ENCODE peak calls at places on chromosomes 5 and 9, in eight cellular contexts. A is aorta, T is body of pancreas, Y is SK-N-SH, M is left ventricle myocardium inferior, Z is keratinocyte, V is heart right ventricle, B is adrenal gland. G is an unnamed sample.
A peak's percentile ranks its signal among the peaks of the same experiment; 100 is the strongest.

GRCh38 chr5:154749496-154749895 is 5.7 kb upstream of the LARP1 start:
- DNase-seq in A (no peak), T (no peak), Y (no peak), M (no peak), Z (no peak), V (no peak), B (no peak), G (no peak)

GRCh38 chr9:73667749-73668148 is 516.1 kb downstream of the ANXA1 start:
- DNase-seq in A (no peak), T (no peak), Y (peak; percentile 14), M (no peak), Z (no peak), V (no peak), B (no peak), G (no peak)

GRCh38 chr5:81552844-81553569 is 159.1 kb upstream of the ACOT12 start:
- DNase-seq in A (no peak), T (no peak), Y (no peak), M (no peak), Z (no peak), V (no peak), B (no peak), G (no peak)

GRCh38 chr5:73274870-73275756 is 102.1 kb downstream of the TMEM174 start:
- DNase-seq in A (peak; percentile 59), T (no peak), Y (no peak), M (no peak), Z (no peak), V (no peak), B (no peak), G (peak; percentile 22)

GRCh38 chr9:16794871-16795639 is 75.4 kb downstream of the BNC2 start:
- DNase-seq in A (peak; percentile 62), T (no peak), Y (no peak), M (peak; percentile 31), Z (no peak), V (peak; percentile 22), B (no peak), G (no peak)

GRCh38 chr9:95125652-95126051 is 191.9 kb downstream of the FANCC start:
- DNase-seq in A (no peak), T (no peak), Y (no peak), M (no peak), Z (no peak), V (no peak), B (no peak), G (no peak)

GRCh38 chr9:115134941-115135340 is 17.0 kb upstream of the TNC start:
- DNase-seq in A (no peak), T (no peak), Y (no peak), M (no peak), Z (no peak), V (no peak), B (no peak), G (no peak)

GRCh38 chr9:37329576-37329975 is 92.9 kb upstream of the GRHPR start:
- DNase-seq in A (no peak), T (no peak), Y (peak; percentile 9), M (no peak), Z (no peak), V (no peak), B (no peak), G (peak; percentile 5)

GRCh38 chr9:133429641-133430161 is 7.5 kb downstream of the ADAMTS13 start:
- DNase-seq in A (no peak), T (peak; percentile 39), Y (peak; percentile 75), M (no peak), Z (no peak), V (peak; percentile 23), B (no peak), G (no peak)

GRCh38 chr5:123844873-123845272 is 332.9 kb downstream of the CSNK1G3 start:
- DNase-seq in A (no peak), T (no peak), Y (no peak), M (no peak), Z (no peak), V (no peak), B (no peak), G (no peak)

GRCh38 chr9:124251188-124251587 is 6.6 kb upstream of the NEK6 start:
- DNase-seq in A (no peak), T (no peak), Y (no peak), M (no peak), Z (no peak), V (no peak), B (no peak), G (peak; percentile 70)

GRCh38 chr9:115250646-115251045 is 132.7 kb upstream of the TNC start:
- DNase-seq in A (no peak), T (no peak), Y (no peak), M (no peak), Z (peak; percentile 61), V (no peak), B (no peak), G (peak; percentile 91)

GRCh38 chr5:62112689-62113220 is 193.3 kb upstream of the KIF2A start:
- DNase-seq in A (no peak), T (no peak), Y (no peak), M (no peak), Z (no peak), V (no peak), B (no peak), G (no peak)

GRCh38 chr5:14164164-14164720 is 21.1 kb downstream of the TRIO start:
- DNase-seq in A (no peak), T (no peak), Y (no peak), M (no peak), Z (no peak), V (no peak), B (no peak), G (no peak)

GRCh38 chr5:33810491-33811120 is 81.2 kb downstream of the ADAMTS12 start:
- DNase-seq in A (no peak), T (no peak), Y (no peak), M (no peak), Z (no peak), V (no peak), B (no peak), G (no peak)

GRCh38 chr9:91583996-91584395 is 160.4 kb upstream of the NFIL3 start:
- DNase-seq in A (no peak), T (no peak), Y (no peak), M (no peak), Z (no peak), V (no peak), B (no peak), G (no peak)

GRCh38 chr9:132185164-132186009 is 23.5 kb downstream of the NTNG2 start:
- DNase-seq in A (no peak), T (no peak), Y (no peak), M (no peak), Z (no peak), V (no peak), B (no peak), G (no peak)

GRCh38 chr5:172188893-172189692 is 1.1 kb upstream of the STK10 start:
- DNase-seq in A (no peak), T (no peak), Y (no peak), M (no peak), Z (no peak), V (no peak), B (no peak), G (peak; percentile 75)

GRCh38 chr5:56640763-56641406 is 174.5 kb upstream of the MAP3K1 start:
- DNase-seq in A (peak; percentile 78), T (peak; percentile 69), Y (no peak), M (peak; percentile 44), Z (no peak), V (no peak), B (no peak), G (no peak)

GRCh38 chr5:96680759-96681158 is 18.6 kb downstream of the CAST start:
- DNase-seq in A (peak; percentile 54), T (no peak), Y (no peak), M (no peak), Z (no peak), V (no peak), B (no peak), G (no peak)
- H3K4me1 ChIP-seq in A (no peaks in the 10 kb centered on the region), T (no peaks in the 10 kb centered on the region), Y (no peaks in the 10 kb centered on the region), M (peaks cover 22% of the 10 kb centered on the region), Z (peaks cover 9% of the 10 kb centered on the region), V (peaks cover 14% of the 10 kb centered on the region), B (peaks cover 3% of the 10 kb centered on the region), G (no peaks in the 10 kb centered on the region)

GRCh38 chr9:127634021-127634420 is 21.9 kb downstream of the STXBP1 start:
- DNase-seq in A (no peak), T (no peak), Y (no peak), M (peak; percentile 41), Z (no peak), V (peak; percentile 76), B (no peak), G (peak; percentile 18)
- H3K9me3 ChIP-seq in A (no peaks in the 10 kb centered on the region), T (no peaks in the 10 kb centered on the region), Y (no peaks in the 10 kb centered on the region), M (no peaks in the 10 kb centered on the region), Z (no peaks in the 10 kb centered on the region), V (no peaks in the 10 kb centered on the region), B (no peaks in the 10 kb centered on the region), G (no peaks in the 10 kb centered on the region)

DNA sequence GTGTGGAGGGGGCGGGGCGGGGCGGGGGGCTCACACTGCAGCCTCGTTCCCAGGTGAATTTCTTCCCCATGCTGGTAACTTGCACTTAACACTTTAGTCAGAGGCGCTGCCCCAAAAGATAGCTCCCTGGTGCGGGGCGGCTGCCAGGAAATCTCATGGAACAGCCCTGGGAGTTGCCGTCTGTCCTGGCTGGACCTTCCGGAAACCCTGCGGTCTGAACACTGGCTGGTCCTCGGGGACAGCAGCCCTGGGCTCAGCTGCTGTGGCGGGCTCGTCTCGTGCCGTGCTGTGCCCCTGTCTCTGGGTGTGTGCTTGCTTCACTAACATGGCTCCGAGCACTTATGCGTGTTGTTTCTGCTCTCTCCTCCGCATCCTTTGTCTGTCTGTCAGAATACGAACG is 25.8 kb downstream of the PTGES2 start:
- DNase-seq in A (no peak), T (no peak), Y (no peak), M (peak; percentile 56), Z (no peak), V (peak; percentile 41), B (no peak), G (no peak)
- H3K27ac ChIP-seq in A (no peak overlapping the region), T (peak overlapping the region; percentile 96), Y (no peak overlapping the region), M (peak overlapping the region; percentile 96), Z (no peak overlapping the region), V (peak overlapping the region; percentile 86), B (peak overlapping the region; percentile 92), G (no peak overlapping the region)

GRCh38 chr9:122940603-122941559 is at the start of gene RABGAP1:
- DNase-seq in A (peak; percentile 99), T (peak; percentile 100), Y (peak; percentile 96), M (peak; percentile 100), Z (peak; percentile 90), V (peak; percentile 100), B (peak; percentile 99), G (peak; percentile 100)
- H3K4me1 ChIP-seq in A (peaks cover 2% of the 10 kb centered on the region), T (peaks cover 29% of the 10 kb centered on the region), Y (peaks cover 8% of the 10 kb centered on the region), M (peaks cover 63% of the 10 kb centered on the region), Z (peaks cover 28% of the 10 kb centered on the region), V (peaks cover 42% of the 10 kb centered on the region), B (no peaks in the 10 kb centered on the region), G (no peaks in the 10 kb centered on the region)

DNA sequence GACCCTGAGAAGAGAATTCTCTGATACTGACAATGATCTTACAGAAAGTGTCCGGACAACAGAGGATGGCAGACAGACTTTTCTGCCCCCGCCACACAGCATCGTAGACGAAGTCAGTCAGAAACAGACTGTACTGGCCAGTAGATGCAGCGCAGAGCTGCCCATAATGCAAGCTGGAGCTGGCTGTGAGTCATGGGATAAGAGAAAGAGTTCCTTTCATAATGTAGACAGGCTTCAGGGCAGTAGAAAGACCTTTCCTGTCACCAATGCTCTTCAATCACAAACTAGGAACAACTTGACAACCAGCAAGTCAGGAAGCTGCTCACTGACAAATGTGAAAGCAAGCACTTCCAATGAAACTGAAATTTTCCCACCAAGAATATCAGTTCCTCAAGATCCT is 5.1 kb downstream of the SPATA31D1 start:
- DNase-seq in A (no peak), T (no peak), Y (no peak), M (no peak), Z (no peak), V (no peak), B (no peak), G (no peak)
- H3K9me3 ChIP-seq in A (no peaks in the 10 kb centered on the region), T (no peaks in the 10 kb centered on the region), Y (no peaks in the 10 kb centered on the region), M (no peaks in the 10 kb centered on the region), Z (no peaks in the 10 kb centered on the region), V (no peaks in the 10 kb centered on the region), B (no peaks in the 10 kb centered on the region), G (no peaks in the 10 kb centered on the region)